ENCODE peak calls at places on chromosomes 1 and 21, in six cellular contexts. One of them, this sample, is unnamed.

GRCh38 chr1:91684599-91685196 is 184.0 kb downstream of the CDC7 start:
- DNase-seq in T follicular helper cell: no peak
- DNase-seq in NCI-H2171: no peak
- DNase-seq in stimulated activated effector memory CD8-positive, alpha-beta T cell treated with anti-CD3 and anti-CD28 coated beads, Interleukin-12 subunit alpha, Interleukin-12 subunit beta, amount 100 ng/mL, for 72 hours: peak
- DNase-seq in trophoblast cell: no peak
- DNase-seq in stromal cell of bone marrow: peak
- DNase-seq in this sample: no peak

GRCh38 chr1:193260056-193260750 is 73.8 kb upstream of the B3GALT2 start:
- DNase-seq in T follicular helper cell: no peak
- DNase-seq in NCI-H2171: peak
- DNase-seq in stimulated activated effector memory CD8-positive, alpha-beta T cell treated with anti-CD3 and anti-CD28 coated beads, Interleukin-12 subunit alpha, Interleukin-12 subunit beta, amount 100 ng/mL, for 72 hours: no peak
- DNase-seq in trophoblast cell: peak
- DNase-seq in stromal cell of bone marrow: no peak
- DNase-seq in this sample: no peak

GRCh38 chr1:20376880-20377494 is 86.3 kb downstream of the VWA5B1 start:
- DNase-seq in T follicular helper cell: peak
- DNase-seq in NCI-H2171: no peak
- DNase-seq in stimulated activated effector memory CD8-positive, alpha-beta T cell treated with anti-CD3 and anti-CD28 coated beads, Interleukin-12 subunit alpha, Interleukin-12 subunit beta, amount 100 ng/mL, for 72 hours: peak
- DNase-seq in trophoblast cell: peak
- DNase-seq in stromal cell of bone marrow: no peak
- DNase-seq in this sample: peak

GRCh38 chr1:202671388-202671787 is 38.9 kb downstream of the SYT2 start:
- DNase-seq in T follicular helper cell: no peak
- DNase-seq in NCI-H2171: no peak
- DNase-seq in stimulated activated effector memory CD8-positive, alpha-beta T cell treated with anti-CD3 and anti-CD28 coated beads, Interleukin-12 subunit alpha, Interleukin-12 subunit beta, amount 100 ng/mL, for 72 hours: no peak
- DNase-seq in trophoblast cell: peak
- DNase-seq in stromal cell of bone marrow: no peak
- DNase-seq in this sample: no peak

GRCh38 chr1:236751385-236751784 is 43.7 kb upstream of the MTR start:
- DNase-seq in T follicular helper cell: no peak
- DNase-seq in NCI-H2171: no peak
- DNase-seq in stimulated activated effector memory CD8-positive, alpha-beta T cell treated with anti-CD3 and anti-CD28 coated beads, Interleukin-12 subunit alpha, Interleukin-12 subunit beta, amount 100 ng/mL, for 72 hours: no peak
- DNase-seq in trophoblast cell: no peak
- DNase-seq in stromal cell of bone marrow: no peak
- DNase-seq in this sample: no peak

GRCh38 chr1:209895709-209896108 is 42.3 kb upstream of the SYT14 start:
- DNase-seq in T follicular helper cell: no peak
- DNase-seq in NCI-H2171: no peak
- DNase-seq in stimulated activated effector memory CD8-positive, alpha-beta T cell treated with anti-CD3 and anti-CD28 coated beads, Interleukin-12 subunit alpha, Interleukin-12 subunit beta, amount 100 ng/mL, for 72 hours: no peak
- DNase-seq in trophoblast cell: peak
- DNase-seq in stromal cell of bone marrow: peak
- DNase-seq in this sample: no peak

GRCh38 chr1:17668638-17669175 is 86.4 kb upstream of the ACTL8 start:
- DNase-seq in T follicular helper cell: no peak
- DNase-seq in NCI-H2171: no peak
- DNase-seq in stimulated activated effector memory CD8-positive, alpha-beta T cell treated with anti-CD3 and anti-CD28 coated beads, Interleukin-12 subunit alpha, Interleukin-12 subunit beta, amount 100 ng/mL, for 72 hours: no peak
- DNase-seq in trophoblast cell: no peak
- DNase-seq in stromal cell of bone marrow: no peak
- DNase-seq in this sample: no peak

GRCh38 chr1:33094486-33094885 is 13.5 kb downstream of the AZIN2 start:
- DNase-seq in T follicular helper cell: no peak
- DNase-seq in NCI-H2171: no peak
- DNase-seq in stimulated activated effector memory CD8-positive, alpha-beta T cell treated with anti-CD3 and anti-CD28 coated beads, Interleukin-12 subunit alpha, Interleukin-12 subunit beta, amount 100 ng/mL, for 72 hours: no peak
- DNase-seq in trophoblast cell: no peak
- DNase-seq in stromal cell of bone marrow: no peak
- DNase-seq in this sample: no peak

GRCh38 chr1:23928789-23929188 is 15.6 kb upstream of the CNR2 start:
- DNase-seq in T follicular helper cell: no peak
- DNase-seq in NCI-H2171: no peak
- DNase-seq in stimulated activated effector memory CD8-positive, alpha-beta T cell treated with anti-CD3 and anti-CD28 coated beads, Interleukin-12 subunit alpha, Interleukin-12 subunit beta, amount 100 ng/mL, for 72 hours: no peak
- DNase-seq in trophoblast cell: no peak
- DNase-seq in stromal cell of bone marrow: no peak
- DNase-seq in this sample: no peak

GRCh38 chr1:24900486-24900849 is 29.6 kb downstream of the RUNX3 start:
- DNase-seq in T follicular helper cell: no peak
- DNase-seq in NCI-H2171: no peak
- DNase-seq in stimulated activated effector memory CD8-positive, alpha-beta T cell treated with anti-CD3 and anti-CD28 coated beads, Interleukin-12 subunit alpha, Interleukin-12 subunit beta, amount 100 ng/mL, for 72 hours: peak
- DNase-seq in trophoblast cell: no peak
- DNase-seq in stromal cell of bone marrow: no peak
- DNase-seq in this sample: no peak

GRCh38 chr21:37696936-37697335 is 219.3 kb downstream of the KCNJ6 start:
- DNase-seq in T follicular helper cell: no peak
- DNase-seq in NCI-H2171: no peak
- DNase-seq in stimulated activated effector memory CD8-positive, alpha-beta T cell treated with anti-CD3 and anti-CD28 coated beads, Interleukin-12 subunit alpha, Interleukin-12 subunit beta, amount 100 ng/mL, for 72 hours: no peak
- DNase-seq in trophoblast cell: no peak
- DNase-seq in stromal cell of bone marrow: no peak
- DNase-seq in this sample: no peak

This sample was measured in RKO.